ENCODE peak calls at places on chromosomes 5 and 9, in seven cellular contexts. D is fibroblast of lung, P is stomach, N is left lung, G is heart left ventricle, H is breast epithelium, T is mesenchymal stem cell. U is an unnamed sample.
A peak's percentile ranks its signal among the peaks of the same experiment; 100 is the strongest.

GRCh38 chr9:121308765-121309164 is 40.8 kb downstream of the GSN start:
- DNase-seq in G (peak; percentile 21), H (no peak), D (no peak), T (no peak), N (no peak), P (no peak), U (no peak)

GRCh38 chr5:175170899-175171298 is 273.1 kb downstream of the DRD1 start:
- DNase-seq in G (no peak), D (no peak), T (no peak), H (no peak), P (no peak), N (no peak), U (no peak)

GRCh38 chr5:25099538-25099937 is 454.8 kb upstream of the CDH10 start:
- DNase-seq in T (no peak), D (no peak), H (no peak), G (no peak), P (no peak), N (no peak), U (no peak)

GRCh38 chr5:54742417-54742889 is 224.9 kb downstream of the SNX18 start:
- DNase-seq in G (peak; percentile 36), N (no peak), D (peak; percentile 49), P (peak; percentile 89), H (no peak), T (peak; percentile 62), U (no peak)

GRCh38 chr5:147648597-147648996 is 133.9 kb downstream of the JAKMIP2 start:
- DNase-seq in T (no peak), P (no peak), G (no peak), H (no peak), N (no peak), D (no peak), U (no peak)

GRCh38 chr5:95892784-95893354 is 68.8 kb downstream of the ELL2 start:
- DNase-seq in T (peak; percentile 57), G (no peak), N (no peak), H (no peak), P (peak; percentile 48), D (peak; percentile 68), U (no peak)

GRCh38 chr5:717143-717542 is 24.0 kb upstream of the TPPP start:
- DNase-seq in G (no peak), H (no peak), P (peak; percentile 28), N (no peak), T (no peak), D (no peak), U (no peak)

GRCh38 chr9:2787065-2787464 is 56.8 kb downstream of the PUM3 start:
- DNase-seq in P (no peak), G (no peak), N (no peak), H (no peak), D (peak; percentile 47), T (peak; percentile 29), U (no peak)

GRCh38 chr5:140041099-140041491 is 2.0 kb downstream of the NRG2 start:
- DNase-seq in H (no peak), N (no peak), P (no peak), D (no peak), G (no peak), T (no peak), U (no peak)

GRCh38 chr9:113558632-113559502 is 95.3 kb downstream of the RGS3 start:
- DNase-seq in D (peak; percentile 98), N (no peak), P (peak; percentile 87), T (peak; percentile 93), H (no peak), G (peak; percentile 95), U (no peak)

GRCh38 chr9:125126019-125126746 is 17.1 kb downstream of the SCAI start:
- DNase-seq in N (peak; percentile 83), P (peak; percentile 52), T (peak; percentile 99), H (peak; percentile 88), D (peak; percentile 99), G (peak; percentile 89), U (peak; percentile 93)

GRCh38 chr5:159911349-159911748 is 4.9 kb upstream of the ADRA1B start:
- DNase-seq in G (no peak), H (no peak), P (no peak), D (no peak), N (no peak), T (no peak), U (no peak)

GRCh38 chr5:87121315-87122170 is 146.1 kb upstream of the RASA1 start:
- DNase-seq in P (no peak), N (no peak), D (peak; percentile 87), T (peak; percentile 91), G (no peak), H (peak; percentile 41), U (peak; percentile 24)

GRCh38 chr9:68498816-68499215 is 41.9 kb downstream of the TMEM252 start:
- DNase-seq in N (no peak), D (no peak), H (no peak), P (no peak), T (no peak), G (no peak), U (no peak)

GRCh38 chr9:21812945-21813568 is 10.6 kb downstream of the MTAP start:
- DNase-seq in N (peak; percentile 87), P (peak; percentile 82), H (peak; percentile 32), D (peak; percentile 77), T (peak; percentile 80), G (peak; percentile 61), U (peak; percentile 32)

GRCh38 chr5:124979174-124979573 is 232.7 kb upstream of the ZNF608 start:
- DNase-seq in D (peak; percentile 54), G (no peak), P (no peak), H (no peak), T (peak; percentile 65), N (no peak), U (no peak)

GRCh38 chr9:135664266-135664665 is 1.2 kb downstream of the LCN9 start:
- DNase-seq in P (no peak), T (no peak), G (no peak), N (no peak), H (no peak), D (no peak), U (no peak)

GRCh38 chr5:113118765-113119164 is 142.2 kb downstream of the DCP2 start:
- DNase-seq in G (peak; percentile 57), N (no peak), D (no peak), H (no peak), P (no peak), T (no peak), U (no peak)

GRCh38 chr5:142571351-142571750 is 114.5 kb downstream of the FGF1 start:
- DNase-seq in H (no peak), G (no peak), N (no peak), P (no peak), T (no peak), D (no peak), U (no peak)

GRCh38 chr5:155728146-155728856 is 598.7 kb upstream of the SGCD start:
- DNase-seq in N (peak; percentile 80), T (peak; percentile 11), G (peak; percentile 79), H (peak; percentile 42), P (peak; percentile 26), D (peak; percentile 15), U (no peak)

GRCh38 chr5:155728857-155729683 is 597.9 kb upstream of the SGCD start:
- DNase-seq in D (peak; percentile 0), N (peak; percentile 54), H (no peak), T (peak; percentile 1), G (peak; percentile 71), P (no peak), U (no peak)

GRCh38 chr5:155732587-155733376 is 594.2 kb upstream of the SGCD start:
- DNase-seq in D (no peak), H (no peak), N (no peak), G (peak; percentile 70), P (no peak), T (no peak), U (no peak)

GRCh38 chr5:155727512-155728145 is 599.3 kb upstream of the SGCD start:
- DNase-seq in T (no peak), P (no peak), G (no peak), N (no peak), H (no peak), D (no peak), U (no peak)

GRCh38 chr5:155729684-155730059 is 597.3 kb upstream of the SGCD start:
- DNase-seq in H (peak; percentile 24), D (no peak), P (no peak), T (no peak), N (peak; percentile 53), G (peak; percentile 83), U (no peak)
- H3K4me3 ChIP-seq in H (peak overlapping the region; percentile 53), D (no peak overlapping the region), P (no peak overlapping the region), T (no peak overlapping the region), N (no peak overlapping the region), G (peak overlapping the region; percentile 61), U (no peak overlapping the region)

GRCh38 chr9:104970588-104970987 is 42.6 kb upstream of the ABCA1 start:
- DNase-seq in T (peak; percentile 26), D (peak; percentile 19), H (no peak), P (no peak), N (no peak), G (no peak), U (no peak)
- H3K27ac ChIP-seq in T (no peak overlapping the region), D (no peak overlapping the region), H (peak overlapping the region; percentile 41), P (peak overlapping the region; percentile 35), N (no peak overlapping the region), G (no peak overlapping the region), U (no peak overlapping the region)

GRCh38 chr9:91119679-91120078 is 242.0 kb downstream of the AUH start:
- DNase-seq in P (no peak), H (no peak), T (peak; percentile 70), G (no peak), N (no peak), D (peak; percentile 84), U (no peak)
- H3K4me3 ChIP-seq in P (no peak overlapping the region), H (no peak overlapping the region), T (peak overlapping the region; percentile 61), G (no peak overlapping the region), N (no peak overlapping the region), D (no peak overlapping the region), U (no peak overlapping the region)

GRCh38 chr5:22926574-22926973 is 73.4 kb upstream of the CDH12 start:
- DNase-seq in D (peak; percentile 49), N (no peak), T (peak; percentile 34), P (no peak), G (no peak), H (no peak), U (no peak)
- H3K27ac ChIP-seq in D (no peak overlapping the region), N (no peak overlapping the region), T (no peak overlapping the region), P (no peak overlapping the region), G (no peak overlapping the region), H (no peak overlapping the region), U (no peak overlapping the region)

DNA sequence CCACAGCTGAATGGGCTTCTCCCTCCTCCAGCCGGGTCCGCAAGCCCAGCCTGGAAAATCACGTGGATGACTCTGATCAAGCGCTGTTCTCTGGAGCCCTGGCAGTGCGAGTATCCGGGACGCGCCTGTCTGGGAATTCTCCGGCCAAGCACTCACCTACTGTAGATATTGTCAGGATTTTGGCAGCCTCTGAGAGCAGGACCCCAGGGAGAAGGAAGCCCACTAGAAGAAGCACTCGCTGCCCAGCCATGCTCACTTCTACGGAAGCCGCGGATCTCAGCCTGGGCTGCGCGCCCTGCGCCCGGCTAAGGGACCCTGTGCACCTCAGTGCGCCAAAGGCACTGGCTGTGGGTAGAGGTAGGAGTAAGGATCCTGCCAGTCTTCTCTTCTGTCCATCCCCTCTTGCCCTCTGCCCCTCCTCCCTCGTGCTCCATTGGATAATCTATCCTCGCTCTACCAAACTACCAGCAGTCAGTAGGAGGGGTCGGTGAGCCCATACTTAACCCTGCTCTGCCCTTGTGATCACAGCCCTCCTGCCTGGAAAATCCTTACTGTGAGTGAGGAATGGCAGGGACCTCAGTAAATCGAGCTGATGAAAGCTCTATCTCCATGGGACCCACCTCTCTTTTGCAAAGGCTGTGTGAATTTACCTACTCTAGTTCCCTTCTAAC is at the start of gene UGT3A2:
- DNase-seq in H (no peak), T (no peak), N (no peak), G (no peak), D (no peak), P (no peak), U (no peak)
- H3K4me3 ChIP-seq in H (peak within 1 kb of the TSS; percentile 7), T (no peak within 1 kb of the TSS), N (no peak within 1 kb of the TSS), G (no peak within 1 kb of the TSS), D (no peak within 1 kb of the TSS), P (no peak within 1 kb of the TSS), U (no peak within 1 kb of the TSS)

U was measured in naive thymus-derived CD4-positive, alpha-beta T cell.